ENCODE peak calls at places on chromosomes 11 and 22, in six cellular contexts. N, G, F, V, M and H are unnamed samples.

GRCh38 chr11:93820847-93821246 is 29.6 kb downstream of the VSTM5 start:
- DNase-seq in N (no peak), G (no peak), F (no peak), V (no peak), M (no peak), H (no peak)

GRCh38 chr11:102050927-102051575 is 3.8 kb downstream of the CFAP300 start:
- DNase-seq in N (no peak), G (no peak), F (no peak), V (no peak), M (no peak), H (no peak)

GRCh38 chr11:12741671-12742216 is 67.5 kb downstream of the TEAD1 start:
- DNase-seq in N (no peak), G (no peak), F (no peak), V (no peak), M (no peak), H (no peak)

GRCh38 chr11:94796863-94797262 is 28.7 kb downstream of the AMOTL1 start:
- DNase-seq in N (no peak), G (no peak), F (no peak), V (no peak), M (no peak), H (no peak)

GRCh38 chr11:11441091-11441490 is 88.0 kb upstream of the CSNK2A3 start:
- DNase-seq in N (no peak), G (no peak), F (no peak), V (no peak), M (no peak), H (no peak)

GRCh38 chr11:66070604-66071325 is 693 bp downstream of the PACS1 start:
- DNase-seq in N (no peak), G (peak), F (peak), V (peak), M (peak), H (peak)

GRCh38 chr11:30244255-30244654 is 13.4 kb downstream of the FSHB start:
- DNase-seq in N (no peak), G (no peak), F (peak), V (no peak), M (peak), H (no peak)

GRCh38 chr11:820655-821512 is 2.2 kb downstream of the PNPLA2 start:
- DNase-seq in N (no peak), G (no peak), F (no peak), V (no peak), M (peak), H (no peak)

GRCh38 chr11:17767301-17767885 is 32.8 kb downstream of the KCNC1 start:
- DNase-seq in N (peak), G (no peak), F (no peak), V (no peak), M (no peak), H (no peak)

GRCh38 chr11:69213964-69214363 is 58.2 kb downstream of the SMIM38 start:
- DNase-seq in N (no peak), G (no peak), F (no peak), V (no peak), M (no peak), H (no peak)

GRCh38 chr11:114099392-114100178 is 40.1 kb downstream of the ZBTB16 start:
- DNase-seq in N (no peak), G (no peak), F (peak), V (no peak), M (no peak), H (no peak)

GRCh38 chr11:20080032-20080685 is 80.1 kb downstream of the DBX1 start:
- DNase-seq in N (no peak), G (no peak), F (no peak), V (no peak), M (no peak), H (no peak)

GRCh38 chr22:26564181-26564580 is 25.8 kb downstream of the TPST2 start:
- DNase-seq in N (no peak), G (no peak), F (no peak), V (no peak), M (peak), H (no peak)

GRCh38 chr11:3675971-3676370 is 4.8 kb upstream of the CHRNA10 start:
- DNase-seq in N (no peak), G (no peak), F (no peak), V (no peak), M (peak), H (no peak)